ENCODE peak calls at places on chromosomes 6 and 20, in ten cellular contexts. X, N, S, L, B, V, Y, W, I and J are unnamed samples.

GRCh38 chr6:30480536-30481156 is 8.7 kb upstream of the HLA-E start:
- DNase-seq in X (peak), N (no peak), S (no peak), L (no peak), B (no peak), V (no peak), Y (no peak), W (no peak), I (no peak), J (no peak)

GRCh38 chr6:84657486-84657885 is 106.9 kb downstream of the TBX18 start:
- DNase-seq in X (peak), N (no peak), S (no peak), L (no peak), B (no peak), V (no peak), Y (no peak), W (no peak), I (no peak), J (no peak)

GRCh38 chr20:56465997-56466396 is 2.4 kb upstream of the RTF2 start:
- DNase-seq in X (no peak), N (no peak), S (no peak), L (no peak), B (no peak), V (no peak), Y (no peak), W (no peak), I (no peak), J (no peak)

GRCh38 chr6:125953502-125953875 is 3.1 kb upstream of the HINT3 start:
- DNase-seq in X (no peak), N (no peak), S (peak), L (peak), B (no peak), V (no peak), Y (no peak), W (peak), I (peak), J (no peak)

GRCh38 chr6:145138469-145139185 is 596.7 kb downstream of the EPM2A start:
- DNase-seq in X (no peak), N (no peak), S (peak), L (no peak), B (peak), V (no peak), Y (no peak), W (no peak), I (no peak), J (no peak)

GRCh38 chr20:46400253-46400652 is 6.2 kb downstream of the ELMO2 start:
- DNase-seq in X (peak), N (no peak), S (no peak), L (no peak), B (no peak), V (peak), Y (no peak), W (no peak), I (peak), J (no peak)

GRCh38 chr6:37456126-37456525 is 23.1 kb downstream of the CMTR1 start:
- DNase-seq in X (peak), N (peak), S (no peak), L (no peak), B (no peak), V (no peak), Y (no peak), W (no peak), I (no peak), J (no peak)

GRCh38 chr6:157996201-157996712 is 14.6 kb downstream of the SYNJ2 start:
- DNase-seq in X (no peak), N (no peak), S (no peak), L (no peak), B (no peak), V (no peak), Y (no peak), W (no peak), I (peak), J (no peak)

GRCh38 chr6:1368940-1369339 is 20.4 kb upstream of the FOXF2 start:
- DNase-seq in X (no peak), N (no peak), S (no peak), L (no peak), B (no peak), V (no peak), Y (no peak), W (no peak), I (no peak), J (no peak)

GRCh38 chr6:157713451-157714152 is 109.4 kb upstream of the SNX9 start:
- DNase-seq in X (no peak), N (no peak), S (no peak), L (no peak), B (no peak), V (no peak), Y (no peak), W (no peak), I (no peak), J (no peak)

GRCh38 chr20:52610749-52611148 is 361.4 kb upstream of the TSHZ2 start:
- DNase-seq in X (no peak), N (no peak), S (no peak), L (no peak), B (no peak), V (no peak), Y (no peak), W (no peak), I (no peak), J (no peak)

GRCh38 chr6:36668601-36669390 is 9.7 kb upstream of the CDKN1A start:
- DNase-seq in X (no peak), N (no peak), S (no peak), L (no peak), B (no peak), V (no peak), Y (no peak), W (no peak), I (no peak), J (no peak)

GRCh38 chr6:110048221-110048875 is 70.2 kb downstream of the GPR6 start:
- DNase-seq in X (peak), N (no peak), S (no peak), L (no peak), B (no peak), V (no peak), Y (no peak), W (no peak), I (no peak), J (no peak)

GRCh38 chr6:107153061-107153460 is 37.7 kb upstream of the BEND3 start:
- DNase-seq in X (no peak), N (no peak), S (no peak), L (no peak), B (no peak), V (no peak), Y (no peak), W (no peak), I (no peak), J (no peak)

GRCh38 chr6:148448371-148449010 is 105.9 kb downstream of the SASH1 start:
- DNase-seq in X (no peak), N (no peak), S (no peak), L (no peak), B (no peak), V (no peak), Y (no peak), W (peak), I (no peak), J (no peak)